ENCODE peak calls at places on chromosome 21, in four cellular contexts. H is GM12878, O is K562, B is H1. A is an unnamed sample. For H3K4me1, the result is how much of the 10 kb centered on the place peaks cover.

GRCh38 chr21:42865361-42866160 is 13.8 kb downstream of the WDR4 start:
- DNase-seq in H (no peak), O (no peak), B (no peak), A (no peak)

GRCh38 chr21:42474043-42474831 is 21.8 kb downstream of the RSPH1 start:
- DNase-seq in O (no peak), B (no peak), H (no peak), A (no peak)

GRCh38 chr21:44984792-44985440 is 45.1 kb downstream of the SLX9 start:
- DNase-seq in O (no peak), H (no peak), B (no peak), A (no peak)

GRCh38 chr21:35216966-35217365 is 167.9 kb upstream of the RUNX1 start:
- DNase-seq in B (no peak), O (no peak), H (no peak), A (no peak)

GRCh38 chr21:43645414-43645891 is 13.8 kb downstream of the HSF2BP start:
- DNase-seq in O (peak), H (no peak), B (no peak), A (no peak)

GRCh38 chr21:27275294-27275927 is 308.5 kb upstream of the ADAMTS5 start:
- DNase-seq in B (no peak), H (no peak), O (no peak), A (no peak)

GRCh38 chr21:14995695-14996490 is 68.9 kb downstream of the NRIP1 start:
- DNase-seq in H (no peak), O (no peak), B (no peak), A (no peak)

GRCh38 chr21:31446206-31446900 is 102.3 kb upstream of the TIAM1 start:
- DNase-seq in B (no peak), H (no peak), O (no peak), A (no peak)

GRCh38 chr21:45620201-45620600 is 23.3 kb upstream of the PCBP3 start:
- DNase-seq in O (no peak), B (no peak), H (no peak), A (no peak)

GRCh38 chr21:45522986-45523385 is 19.3 kb downstream of the SLC19A1 start:
- DNase-seq in B (no peak), H (no peak), O (no peak), A (no peak)

GRCh38 chr21:35508389-35508888 is 459.3 kb upstream of the RUNX1 start:
- DNase-seq in H (no peak), O (peak), B (peak), A (peak)

GRCh38 chr21:45809421-45809820 is 165.9 kb downstream of the PCBP3 start:
- DNase-seq in B (no peak), H (no peak), O (no peak), A (no peak)

GRCh38 chr21:16863541-16863940 is 649.3 kb upstream of the CXADR start:
- DNase-seq in H (no peak), O (no peak), B (no peak), A (no peak)

GRCh38 chr21:17482928-17483327 is 29.9 kb upstream of the CXADR start:
- DNase-seq in O (no peak), H (no peak), B (no peak), A (no peak)

GRCh38 chr21:37751268-37751975 is 164.8 kb downstream of the KCNJ6 start:
- DNase-seq in H (no peak), B (no peak), O (no peak), A (no peak)

GRCh38 chr21:37749132-37749531 is 167.1 kb downstream of the KCNJ6 start:
- DNase-seq in O (no peak), B (no peak), H (no peak), A (no peak)

GRCh38 chr21:37742532-37742931 is 173.7 kb downstream of the KCNJ6 start:
- DNase-seq in H (no peak), O (no peak), B (no peak), A (no peak)

GRCh38 chr21:37748351-37748750 is 167.9 kb downstream of the KCNJ6 start:
- DNase-seq in B (no peak), H (no peak), O (no peak), A (no peak)

DNA sequence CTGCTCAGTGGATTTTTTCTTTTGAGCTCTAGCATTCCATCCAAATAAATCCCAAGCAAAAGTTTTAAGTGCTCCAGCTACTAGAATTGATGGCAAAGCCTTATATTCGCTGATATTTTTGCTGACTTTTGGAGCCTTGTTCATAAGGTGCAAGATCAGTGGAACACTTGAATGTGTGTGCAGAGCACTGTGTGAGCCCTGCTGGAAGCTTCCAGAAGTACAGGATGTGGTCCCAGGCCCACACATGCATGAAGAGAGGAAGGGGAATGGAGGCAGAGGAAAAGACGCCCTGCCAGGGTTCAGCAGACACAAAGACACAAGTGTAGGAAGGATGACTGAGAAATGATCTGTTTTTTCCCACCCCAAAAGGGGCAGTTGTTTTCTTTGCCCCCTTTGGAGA is 169.4 kb downstream of the KCNJ6 start:
- DNase-seq in B (no peak), H (no peak), O (no peak), A (no peak)
- H3K4me1 ChIP-seq in B (under half), H (under half), O (under half), A (under half)

GRCh38 chr21:39155578-39155977 is 27.7 kb downstream of the PSMG1 start:
- DNase-seq in O (no peak), B (no peak), H (no peak), A (no peak)

GRCh38 chr21:39156024-39156423 is 27.2 kb downstream of the PSMG1 start:
- DNase-seq in O (no peak), H (no peak), B (no peak), A (no peak)

GRCh38 chr21:39153842-39154241 is 29.4 kb downstream of the PSMG1 start:
- DNase-seq in B (no peak), O (no peak), H (no peak), A (no peak)

GRCh38 chr21:39150316-39150715 is 32.9 kb downstream of the PSMG1 start:
- DNase-seq in H (no peak), B (no peak), O (no peak), A (no peak)

GRCh38 chr21:39153373-39153772 is 29.9 kb downstream of the PSMG1 start:
- DNase-seq in H (no peak), O (peak), B (no peak), A (no peak)
- TF ChIP-seq YY1 in H (no peak), O (no peak), B (no peak), A (no peak)

GRCh38 chr21:33212159-33212851 is 17.4 kb upstream of the IFNAR2 start:
- DNase-seq in B (no peak), H (no peak), O (no peak), A (no peak)
- H3K4me1 ChIP-seq in B (under half), H (under half), O (under half), A (under half)

GRCh38 chr21:33418686-33419085 is 15.5 kb downstream of the IFNGR2 start:
- DNase-seq in O (no peak), B (no peak), H (no peak), A (no peak)
- TF ChIP-seq YY1 in O (no peak), B (no peak), H (no peak), A (no peak)

DNA sequence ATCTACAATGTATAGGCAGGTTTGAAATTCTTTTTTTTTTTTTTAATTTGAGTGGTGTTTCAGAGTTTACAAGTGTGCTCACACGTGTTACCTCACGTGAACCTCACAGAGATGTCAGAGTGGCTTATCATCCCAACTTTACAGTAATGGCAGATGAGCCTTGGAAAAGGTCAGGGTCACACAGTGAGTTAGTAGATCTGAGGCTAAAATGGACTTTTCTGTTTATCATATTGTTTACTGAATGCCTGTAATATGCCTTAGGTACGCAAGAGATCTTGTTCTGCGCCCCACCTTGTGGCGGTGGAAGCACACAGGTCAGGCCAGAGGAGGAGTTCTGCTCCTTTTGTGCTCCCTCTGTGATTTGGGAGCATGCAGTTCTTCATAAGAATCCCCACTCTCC is 80.0 kb downstream of the DYRK1A start:
- DNase-seq in B (no peak), O (no peak), H (no peak), A (no peak)
- H3K4me1 ChIP-seq in B (under half), O (half or more), H (under half), A (under half)

GRCh38 chr21:29360799-29361765 is 62.4 kb downstream of the BACH1 start:
- DNase-seq in B (no peak), H (no peak), O (no peak), A (no peak)
- TF ChIP-seq YY1 in B (no peak), H (no peak), O (no peak), A (no peak)